ENCODE peak calls at places on chromosomes 7 and 10, in ten cellular contexts. One of them, this sample, is unnamed.

GRCh38 chr10:72803119-72803505 is 90.4 kb upstream of the OIT3 start:
- DNase-seq in T follicular helper cell: no peak
- DNase-seq in adrenal gland: no peak
- DNase-seq in LoVo: no peak
- DNase-seq in lung: no peak
- DNase-seq in body of pancreas: no peak
- DNase-seq in left cardiac atrium: no peak
- DNase-seq in SW 1271: no peak
- DNase-seq in kidney epithelial cell: no peak
- DNase-seq in BJ: no peak
- DNase-seq in this sample: no peak

GRCh38 chr7:106568680-106569499 is 92.1 kb downstream of the CCDC71L start:
- DNase-seq in kidney epithelial cell: peak; percentile 42
- DNase-seq in adrenal gland: no peak
- DNase-seq in BJ: peak; percentile 94
- DNase-seq in body of pancreas: no peak
- DNase-seq in left cardiac atrium: no peak
- DNase-seq in T follicular helper cell: no peak
- DNase-seq in LoVo: peak; percentile 48
- DNase-seq in SW 1271: no peak
- DNase-seq in lung: peak; percentile 33
- DNase-seq in this sample: peak; percentile 79

GRCh38 chr10:132232553-132232949 is 45.8 kb downstream of the DPYSL4 start:
- DNase-seq in left cardiac atrium: no peak
- DNase-seq in lung: peak; percentile 49
- DNase-seq in SW 1271: no peak
- DNase-seq in LoVo: no peak
- DNase-seq in body of pancreas: no peak
- DNase-seq in adrenal gland: no peak
- DNase-seq in BJ: no peak
- DNase-seq in kidney epithelial cell: no peak
- DNase-seq in T follicular helper cell: no peak
- DNase-seq in this sample: no peak

GRCh38 chr10:114905450-114905849 is 32.5 kb upstream of the TRUB1 start:
- DNase-seq in adrenal gland: no peak
- DNase-seq in kidney epithelial cell: peak; percentile 34
- DNase-seq in lung: no peak
- DNase-seq in SW 1271: no peak
- DNase-seq in T follicular helper cell: no peak
- DNase-seq in BJ: no peak
- DNase-seq in LoVo: no peak
- DNase-seq in left cardiac atrium: no peak
- DNase-seq in body of pancreas: no peak
- DNase-seq in this sample: no peak

GRCh38 chr7:141649865-141650499 is 52.0 kb downstream of the DENND11 start:
- DNase-seq in T follicular helper cell: no peak
- DNase-seq in LoVo: peak; percentile 42
- DNase-seq in SW 1271: peak; percentile 64
- DNase-seq in kidney epithelial cell: peak; percentile 68
- DNase-seq in adrenal gland: peak; percentile 82
- DNase-seq in left cardiac atrium: peak; percentile 63
- DNase-seq in BJ: peak; percentile 57
- DNase-seq in lung: peak; percentile 56
- DNase-seq in body of pancreas: peak; percentile 79
- DNase-seq in this sample: peak; percentile 89

GRCh38 chr7:133235212-133235883 is 17.5 kb upstream of the EXOC4 start:
- DNase-seq in T follicular helper cell: no peak
- DNase-seq in adrenal gland: no peak
- DNase-seq in BJ: no peak
- DNase-seq in SW 1271: no peak
- DNase-seq in body of pancreas: no peak
- DNase-seq in LoVo: no peak
- DNase-seq in kidney epithelial cell: no peak
- DNase-seq in left cardiac atrium: no peak
- DNase-seq in lung: no peak
- DNase-seq in this sample: no peak

GRCh38 chr7:90835861-90836260 is 239.7 kb downstream of the CDK14 start:
- DNase-seq in kidney epithelial cell: no peak
- DNase-seq in BJ: no peak
- DNase-seq in left cardiac atrium: no peak
- DNase-seq in T follicular helper cell: no peak
- DNase-seq in SW 1271: no peak
- DNase-seq in LoVo: no peak
- DNase-seq in body of pancreas: no peak
- DNase-seq in adrenal gland: no peak
- DNase-seq in lung: no peak
- DNase-seq in this sample: no peak

GRCh38 chr10:2979267-2979660 is 88.1 kb upstream of the PFKP start:
- DNase-seq in lung: no peak
- DNase-seq in kidney epithelial cell: no peak
- DNase-seq in LoVo: no peak
- DNase-seq in adrenal gland: peak; percentile 21
- DNase-seq in BJ: no peak
- DNase-seq in SW 1271: no peak
- DNase-seq in body of pancreas: no peak
- DNase-seq in left cardiac atrium: no peak
- DNase-seq in T follicular helper cell: no peak
- DNase-seq in this sample: no peak

GRCh38 chr7:7628476-7628875 is 12.1 kb upstream of the UMAD1 start:
- DNase-seq in SW 1271: no peak
- DNase-seq in T follicular helper cell: no peak
- DNase-seq in LoVo: no peak
- DNase-seq in left cardiac atrium: no peak
- DNase-seq in kidney epithelial cell: no peak
- DNase-seq in body of pancreas: no peak
- DNase-seq in BJ: no peak
- DNase-seq in lung: no peak
- DNase-seq in adrenal gland: no peak
- DNase-seq in this sample: no peak

GRCh38 chr10:60485025-60485424 is 95.3 kb upstream of the ANK3 start:
- DNase-seq in T follicular helper cell: no peak
- DNase-seq in SW 1271: no peak
- DNase-seq in left cardiac atrium: no peak
- DNase-seq in adrenal gland: no peak
- DNase-seq in LoVo: no peak
- DNase-seq in BJ: no peak
- DNase-seq in kidney epithelial cell: no peak
- DNase-seq in body of pancreas: no peak
- DNase-seq in lung: no peak
- DNase-seq in this sample: no peak

GRCh38 chr10:24484771-24485170 is 238.9 kb downstream of the ARHGAP21 start:
- DNase-seq in lung: no peak
- DNase-seq in BJ: no peak
- DNase-seq in body of pancreas: no peak
- DNase-seq in kidney epithelial cell: no peak
- DNase-seq in left cardiac atrium: no peak
- DNase-seq in SW 1271: no peak
- DNase-seq in adrenal gland: no peak
- DNase-seq in T follicular helper cell: no peak
- DNase-seq in LoVo: no peak
- DNase-seq in this sample: no peak

GRCh38 chr7:4758791-4759190 is 16.6 kb upstream of the AP5Z1 start:
- DNase-seq in T follicular helper cell: no peak
- DNase-seq in left cardiac atrium: no peak
- DNase-seq in adrenal gland: no peak
- DNase-seq in lung: no peak
- DNase-seq in body of pancreas: no peak
- DNase-seq in LoVo: no peak
- DNase-seq in kidney epithelial cell: no peak
- DNase-seq in SW 1271: no peak
- DNase-seq in BJ: no peak
- DNase-seq in this sample: no peak

GRCh38 chr10:45000138-45000763 is 472 bp upstream of the ZNF22 start:
- DNase-seq in kidney epithelial cell: no peak
- DNase-seq in left cardiac atrium: peak; percentile 89
- DNase-seq in lung: peak; percentile 54
- DNase-seq in T follicular helper cell: no peak
- DNase-seq in SW 1271: no peak
- DNase-seq in BJ: no peak
- DNase-seq in LoVo: no peak
- DNase-seq in adrenal gland: peak; percentile 55
- DNase-seq in body of pancreas: peak; percentile 51
- DNase-seq in this sample: no peak

GRCh38 chr7:27784399-27785053 is 44.6 kb downstream of the TAX1BP1 start:
- DNase-seq in adrenal gland: no peak
- DNase-seq in T follicular helper cell: peak; percentile 6
- DNase-seq in lung: no peak
- DNase-seq in LoVo: peak; percentile 87
- DNase-seq in BJ: no peak
- DNase-seq in kidney epithelial cell: peak; percentile 23
- DNase-seq in body of pancreas: no peak
- DNase-seq in left cardiac atrium: no peak
- DNase-seq in SW 1271: peak; percentile 82
- DNase-seq in this sample: peak; percentile 29

GRCh38 chr10:78925800-78926319 is 142.9 kb upstream of the ZMIZ1 start:
- DNase-seq in T follicular helper cell: no peak
- DNase-seq in kidney epithelial cell: peak; percentile 76
- DNase-seq in SW 1271: peak; percentile 3
- DNase-seq in body of pancreas: no peak
- DNase-seq in BJ: peak; percentile 82
- DNase-seq in LoVo: peak; percentile 8
- DNase-seq in lung: no peak
- DNase-seq in left cardiac atrium: no peak
- DNase-seq in adrenal gland: peak; percentile 49
- DNase-seq in this sample: no peak

GRCh38 chr7:43057151-43057550 is 55.3 kb upstream of the HECW1 start:
- DNase-seq in kidney epithelial cell: no peak
- DNase-seq in lung: no peak
- DNase-seq in LoVo: no peak
- DNase-seq in BJ: no peak
- DNase-seq in left cardiac atrium: no peak
- DNase-seq in body of pancreas: no peak
- DNase-seq in adrenal gland: peak; percentile 50
- DNase-seq in SW 1271: no peak
- DNase-seq in T follicular helper cell: no peak
- DNase-seq in this sample: no peak

GRCh38 chr7:148304456-148304855 is 286.1 kb upstream of the C7orf33 start:
- DNase-seq in left cardiac atrium: no peak
- DNase-seq in SW 1271: no peak
- DNase-seq in adrenal gland: no peak
- DNase-seq in LoVo: no peak
- DNase-seq in body of pancreas: no peak
- DNase-seq in T follicular helper cell: no peak
- DNase-seq in kidney epithelial cell: no peak
- DNase-seq in lung: no peak
- DNase-seq in BJ: no peak
- DNase-seq in this sample: no peak

GRCh38 chr7:151101621-151102396 is 15.5 kb downstream of the AGAP3 start:
- DNase-seq in LoVo: no peak
- DNase-seq in T follicular helper cell: no peak
- DNase-seq in BJ: no peak
- DNase-seq in SW 1271: no peak
- DNase-seq in kidney epithelial cell: no peak
- DNase-seq in body of pancreas: no peak
- DNase-seq in lung: no peak
- DNase-seq in left cardiac atrium: no peak
- DNase-seq in adrenal gland: no peak
- DNase-seq in this sample: no peak